ENCODE peak calls at places on chromosome 21, in nine cellular contexts. T is NCI-H510A; V is NCI-H1105 treated with DMSO at 0.1 percent for 48 hours; P is fibroblast of lung; J is CD8-positive, alpha-beta T cell; B is glomerular endothelial cell; K is central memory CD8-positive, alpha-beta T cell; G is left ventricle myocardium inferior; F is mesothelial cell of epicardium. N is an unnamed sample.

GRCh38 chr21:36730291-36731281 is 31.7 kb downstream of the SIM2 start:
- DNase-seq in F (no peak), B (no peak), V (no peak), G (no peak), T (no peak), P (peak; percentile 49), J (no peak), K (no peak), N (no peak)

GRCh38 chr21:37675202-37675801 is 241.0 kb downstream of the KCNJ6 start:
- DNase-seq in J (peak; percentile 55), T (peak; percentile 13), G (peak; percentile 60), K (no peak), P (peak; percentile 21), V (peak; percentile 16), F (peak; percentile 52), B (no peak), N (peak; percentile 79)

GRCh38 chr21:32093758-32094463 is 184.9 kb downstream of the MIS18A start:
- DNase-seq in P (no peak), F (no peak), J (no peak), G (no peak), T (no peak), K (no peak), V (no peak), B (no peak), N (no peak)

GRCh38 chr21:40047993-40048730 is 180.9 kb downstream of the PCP4 start:
- DNase-seq in G (no peak), T (no peak), K (no peak), V (no peak), B (no peak), J (no peak), F (no peak), P (peak; percentile 30), N (no peak)

GRCh38 chr21:41973427-41973831 is 19.6 kb upstream of the C2CD2 start:
- DNase-seq in G (no peak), B (no peak), T (no peak), K (no peak), V (no peak), F (no peak), P (no peak), J (no peak), N (peak; percentile 29)

GRCh38 chr21:45152265-45152746 is 77.9 kb downstream of the ADARB1 start:
- DNase-seq in V (no peak), K (peak; percentile 35), T (no peak), P (peak; percentile 65), F (no peak), B (no peak), J (peak; percentile 73), G (peak; percentile 33), N (peak; percentile 59)

GRCh38 chr21:36973986-36974850 is 7.7 kb upstream of the HLCS start:
- DNase-seq in G (no peak), F (no peak), K (no peak), P (no peak), B (no peak), J (no peak), T (no peak), V (no peak), N (no peak)

GRCh38 chr21:44994581-44995171 is 54.8 kb downstream of the SLX9 start:
- DNase-seq in V (no peak), P (no peak), B (no peak), F (no peak), T (no peak), G (no peak), K (no peak), J (no peak), N (peak; percentile 47)

GRCh38 chr21:27476696-27477095 is 509.8 kb upstream of the ADAMTS5 start:
- DNase-seq in F (no peak), K (no peak), B (no peak), P (peak; percentile 11), T (no peak), V (no peak), J (no peak), G (no peak), N (no peak)

GRCh38 chr21:14554948-14555347 is 8.8 kb upstream of the SAMSN1 start:
- DNase-seq in B (no peak), P (no peak), G (no peak), V (no peak), F (no peak), K (no peak), T (no peak), J (no peak), N (no peak)

GRCh38 chr21:38170283-38170682 is 86.5 kb upstream of the KCNJ15 start:
- DNase-seq in K (no peak), B (no peak), G (no peak), J (no peak), P (peak; percentile 24), V (no peak), F (no peak), T (no peak), N (peak; percentile 41)

GRCh38 chr21:41526478-41527087 is 18.6 kb upstream of the TMPRSS2 start:
- DNase-seq in T (no peak), J (no peak), F (no peak), V (no peak), G (no peak), K (no peak), P (no peak), B (no peak), N (no peak)

GRCh38 chr21:26842976-26843911 is 2.0 kb downstream of the ADAMTS1 start:
- DNase-seq in J (peak; percentile 11), K (no peak), G (peak; percentile 95), P (peak; percentile 94), T (no peak), F (peak; percentile 69), B (no peak), V (no peak), N (peak; percentile 96)

GRCh38 chr21:43271452-43272020 is 102.7 kb downstream of the CRYAA start:
- DNase-seq in P (no peak), G (peak; percentile 4), B (no peak), V (no peak), J (no peak), F (no peak), T (no peak), K (no peak), N (peak; percentile 22)

GRCh38 chr21:42305707-42306147 is 9.5 kb downstream of the TFF3 start:
- DNase-seq in T (no peak), G (no peak), J (peak; percentile 3), P (no peak), B (no peak), V (no peak), K (no peak), F (no peak), N (no peak)

GRCh38 chr21:44875341-44875740 is 1.9 kb upstream of the PTTG1IP start:
- DNase-seq in B (no peak), P (peak; percentile 43), G (no peak), T (no peak), V (no peak), J (no peak), K (no peak), F (no peak), N (no peak)

GRCh38 chr21:46188226-46189212 is 4.3 kb upstream of the SPATC1L start:
- DNase-seq in F (no peak), J (no peak), T (peak; percentile 27), P (peak; percentile 73), B (no peak), K (no peak), V (no peak), G (peak; percentile 58), N (peak; percentile 70)

GRCh38 chr21:42176864-42177263 is 42.1 kb upstream of the ABCG1 start:
- DNase-seq in V (no peak), J (no peak), T (no peak), F (no peak), B (no peak), K (no peak), P (no peak), G (no peak), N (no peak)

GRCh38 chr21:31802331-31802730 is 70.4 kb upstream of the SCAF4 start:
- DNase-seq in V (no peak), K (no peak), J (no peak), P (no peak), B (no peak), F (no peak), T (no peak), G (no peak), N (no peak)

GRCh38 chr21:36471254-36471723 is 8.6 kb downstream of the CLDN14 start:
- DNase-seq in J (no peak), B (no peak), T (no peak), K (no peak), P (peak; percentile 91), V (no peak), F (no peak), G (no peak), N (no peak)

GRCh38 chr21:15559612-15560011 is 170.2 kb upstream of the USP25 start:
- DNase-seq in T (no peak), V (no peak), K (no peak), G (no peak), B (no peak), J (no peak), F (no peak), P (no peak), N (no peak)

GRCh38 chr21:14620152-14620551 is 74.0 kb upstream of the SAMSN1 start:
- DNase-seq in B (no peak), V (no peak), J (no peak), T (no peak), G (no peak), P (no peak), K (no peak), F (no peak), N (no peak)

GRCh38 chr21:14766241-14766640 is 220.1 kb upstream of the SAMSN1 start:
- DNase-seq in G (no peak), J (no peak), V (no peak), K (no peak), B (no peak), T (no peak), F (no peak), P (no peak), N (no peak)

GRCh38 chr21:34129039-34129891 is 55.9 kb downstream of the MRPS6 start:
- DNase-seq in K (no peak), T (peak; percentile 34), V (peak; percentile 21), B (no peak), J (peak; percentile 64), G (peak; percentile 58), P (peak; percentile 89), F (no peak), N (peak; percentile 62)

GRCh38 chr21:42320791-42321190 is 5.6 kb upstream of the TFF3 start:
- DNase-seq in G (no peak), T (no peak), F (no peak), B (no peak), P (no peak), K (no peak), V (no peak), J (no peak), N (no peak)

GRCh38 chr21:38948377-38948776 is 142.6 kb downstream of the ETS2 start:
- DNase-seq in G (no peak), T (no peak), J (no peak), F (no peak), P (peak; percentile 54), K (no peak), B (no peak), V (no peak), N (no peak)

GRCh38 chr21:26832513-26832912 is 12.7 kb downstream of the ADAMTS1 start:
- DNase-seq in F (no peak), V (no peak), T (no peak), J (no peak), K (no peak), P (no peak), G (no peak), B (no peak), N (no peak)

GRCh38 chr21:44867999-44868700 is 5.3 kb downstream of the PTTG1IP start:
- DNase-seq in B (no peak), G (no peak), K (no peak), F (no peak), T (no peak), V (no peak), P (no peak), J (peak; percentile 53), N (peak; percentile 39)

GRCh38 chr21:35988396-35989140 is 71.8 kb downstream of the SETD4 start:
- DNase-seq in K (no peak), B (no peak), G (no peak), F (no peak), P (no peak), T (no peak), J (no peak), V (peak; percentile 18), N (no peak)

GRCh38 chr21:45882641-45883040 is 98.9 kb upstream of the COL6A1 start:
- DNase-seq in J (no peak), F (no peak), G (no peak), P (no peak), T (no peak), B (no peak), K (no peak), V (no peak), N (no peak)

GRCh38 chr21:15077529-15077928 is 12.7 kb upstream of the NRIP1 start:
- DNase-seq in V (no peak), P (no peak), B (no peak), J (no peak), T (no peak), K (no peak), G (no peak), F (no peak), N (no peak)

N was measured in Right ventricle myocardium superior.